ENCODE peak calls at places on chromosomes 3 and 15, in eight cellular contexts. One of them, this sample, is unnamed.

GRCh38 chr15:70353606-70354259 is 256.0 kb upstream of the TLE3 start:
- DNase-seq in stimulated activated CD8-positive, alpha-beta memory T cell treated with anti-CD3 and anti-CD28 coated beads, Interleukin-7, amount 100 ng/mL, for 4 hours: no peak
- DNase-seq in AG04450: no peak
- DNase-seq in pancreas: no peak
- DNase-seq in iPS-NIHi11: no peak
- DNase-seq in sigmoid colon: no peak
- DNase-seq in NCI-H1930: no peak
- DNase-seq in GM04504: no peak
- DNase-seq in this sample: no peak

GRCh38 chr3:137110392-137110996 is 152.7 kb downstream of the IL20RB start:
- DNase-seq in stimulated activated CD8-positive, alpha-beta memory T cell treated with anti-CD3 and anti-CD28 coated beads, Interleukin-7, amount 100 ng/mL, for 4 hours: no peak
- DNase-seq in AG04450: no peak
- DNase-seq in pancreas: no peak
- DNase-seq in iPS-NIHi11: peak
- DNase-seq in sigmoid colon: no peak
- DNase-seq in NCI-H1930: no peak
- DNase-seq in GM04504: no peak
- DNase-seq in this sample: peak

GRCh38 chr3:184305577-184305976 is 6.5 kb downstream of the PSMD2 start:
- DNase-seq in stimulated activated CD8-positive, alpha-beta memory T cell treated with anti-CD3 and anti-CD28 coated beads, Interleukin-7, amount 100 ng/mL, for 4 hours: no peak
- DNase-seq in AG04450: no peak
- DNase-seq in pancreas: no peak
- DNase-seq in iPS-NIHi11: no peak
- DNase-seq in sigmoid colon: no peak
- DNase-seq in NCI-H1930: no peak
- DNase-seq in GM04504: no peak
- DNase-seq in this sample: no peak

GRCh38 chr3:128178782-128179473 is 25.6 kb downstream of the EEFSEC start:
- DNase-seq in stimulated activated CD8-positive, alpha-beta memory T cell treated with anti-CD3 and anti-CD28 coated beads, Interleukin-7, amount 100 ng/mL, for 4 hours: no peak
- DNase-seq in AG04450: no peak
- DNase-seq in pancreas: no peak
- DNase-seq in iPS-NIHi11: no peak
- DNase-seq in sigmoid colon: no peak
- DNase-seq in NCI-H1930: no peak
- DNase-seq in GM04504: no peak
- DNase-seq in this sample: no peak

GRCh38 chr3:185820973-185821758 is 3.7 kb downstream of the IGF2BP2 start:
- DNase-seq in stimulated activated CD8-positive, alpha-beta memory T cell treated with anti-CD3 and anti-CD28 coated beads, Interleukin-7, amount 100 ng/mL, for 4 hours: no peak
- DNase-seq in AG04450: peak
- DNase-seq in pancreas: no peak
- DNase-seq in iPS-NIHi11: no peak
- DNase-seq in sigmoid colon: no peak
- DNase-seq in NCI-H1930: no peak
- DNase-seq in GM04504: no peak
- DNase-seq in this sample: peak

GRCh38 chr3:121718205-121718846 is 31.2 kb downstream of the GOLGB1 start:
- DNase-seq in stimulated activated CD8-positive, alpha-beta memory T cell treated with anti-CD3 and anti-CD28 coated beads, Interleukin-7, amount 100 ng/mL, for 4 hours: no peak
- DNase-seq in AG04450: no peak
- DNase-seq in pancreas: no peak
- DNase-seq in iPS-NIHi11: no peak
- DNase-seq in sigmoid colon: no peak
- DNase-seq in NCI-H1930: no peak
- DNase-seq in GM04504: no peak
- DNase-seq in this sample: no peak

GRCh38 chr3:183330881-183331280 is 77.8 kb downstream of the B3GNT5 start:
- DNase-seq in stimulated activated CD8-positive, alpha-beta memory T cell treated with anti-CD3 and anti-CD28 coated beads, Interleukin-7, amount 100 ng/mL, for 4 hours: no peak
- DNase-seq in AG04450: no peak
- DNase-seq in pancreas: no peak
- DNase-seq in iPS-NIHi11: peak
- DNase-seq in sigmoid colon: no peak
- DNase-seq in NCI-H1930: no peak
- DNase-seq in GM04504: no peak
- DNase-seq in this sample: peak

GRCh38 chr3:34011171-34012101 is 213.0 kb downstream of the PDCD6IP start:
- DNase-seq in stimulated activated CD8-positive, alpha-beta memory T cell treated with anti-CD3 and anti-CD28 coated beads, Interleukin-7, amount 100 ng/mL, for 4 hours: no peak
- DNase-seq in AG04450: no peak
- DNase-seq in pancreas: no peak
- DNase-seq in iPS-NIHi11: peak
- DNase-seq in sigmoid colon: no peak
- DNase-seq in NCI-H1930: no peak
- DNase-seq in GM04504: no peak
- DNase-seq in this sample: peak

GRCh38 chr15:63231717-63232116 is 42.3 kb downstream of the RAB8B start:
- DNase-seq in stimulated activated CD8-positive, alpha-beta memory T cell treated with anti-CD3 and anti-CD28 coated beads, Interleukin-7, amount 100 ng/mL, for 4 hours: no peak
- DNase-seq in AG04450: no peak
- DNase-seq in pancreas: no peak
- DNase-seq in iPS-NIHi11: no peak
- DNase-seq in sigmoid colon: no peak
- DNase-seq in NCI-H1930: no peak
- DNase-seq in GM04504: no peak
- DNase-seq in this sample: no peak

This sample was measured in neural progenitor cell.